ENCODE peak calls at places on chromosomes 4 and X, in eight cellular contexts. V, C, U, L, N, G, A and M are unnamed samples.

GRCh38 chr4:3660086-3660927 is 105.9 kb upstream of the ADRA2C start:
- DNase-seq in V (no peak), C (no peak), U (no peak), L (no peak), N (no peak), G (no peak), A (no peak), M (no peak)

GRCh38 chrX:130264573-130264972 is 4.1 kb downstream of the ZNF280C start:
- DNase-seq in V (no peak), C (no peak), U (peak; percentile 15), L (no peak), N (no peak), G (no peak), A (no peak), M (no peak)

GRCh38 chr4:136526517-136526916 is 1005.8 kb downstream of the PCDH18 start:
- DNase-seq in V (peak; percentile 62), C (no peak), U (no peak), L (no peak), N (no peak), G (no peak), A (no peak), M (no peak)

GRCh38 chr4:149718500-149718899 is 97.1 kb downstream of the IQCM start:
- DNase-seq in V (no peak), C (peak; percentile 23), U (no peak), L (no peak), N (no peak), G (no peak), A (no peak), M (no peak)

GRCh38 chrX:645024-645376 is 14.4 kb downstream of the SHOX start:
- DNase-seq in V (no peak), C (no peak), U (no peak), L (no peak), N (no peak), G (no peak), A (no peak), M (no peak)

GRCh38 chr4:11151500-11151899 is 277.2 kb downstream of the HS3ST1 start:
- DNase-seq in V (no peak), C (no peak), U (no peak), L (no peak), N (no peak), G (no peak), A (no peak), M (no peak)

GRCh38 chr4:38144029-38144428 is 183.8 kb downstream of the PTTG2 start:
- DNase-seq in V (no peak), C (no peak), U (no peak), L (no peak), N (no peak), G (no peak), A (no peak), M (no peak)

GRCh38 chrX:49066278-49066677 is 7.5 kb downstream of the CCDC120 start:
- DNase-seq in V (no peak), C (no peak), U (no peak), L (no peak), N (no peak), G (no peak), A (no peak), M (no peak)

GRCh38 chr4:187167126-187167525 is 443.5 kb upstream of the FAT1 start:
- DNase-seq in V (no peak), C (no peak), U (no peak), L (peak; percentile 59), N (no peak), G (no peak), A (no peak), M (no peak)

GRCh38 chr4:37389967-37390580 is 145.5 kb downstream of the NWD2 start:
- DNase-seq in V (peak; percentile 61), C (no peak), U (peak; percentile 85), L (no peak), N (peak; percentile 2), G (peak; percentile 64), A (no peak), M (no peak)

GRCh38 chr4:152678841-152679240 is 956 bp downstream of the TMEM154 start:
- DNase-seq in V (no peak), C (no peak), U (no peak), L (no peak), N (no peak), G (no peak), A (no peak), M (no peak)

GRCh38 chr4:14130551-14130950 is 503.0 kb upstream of the BOD1L1 start:
- DNase-seq in V (no peak), C (no peak), U (no peak), L (no peak), N (no peak), G (peak; percentile 21), A (no peak), M (no peak)

GRCh38 chrX:103398321-103398937 is 22.1 kb downstream of the BEX3 start:
- DNase-seq in V (peak; percentile 73), C (no peak), U (peak; percentile 74), L (no peak), N (peak; percentile 11), G (peak; percentile 64), A (no peak), M (no peak)

GRCh38 chr4:186979966-186980745 is 256.5 kb upstream of the FAT1 start:
- DNase-seq in V (no peak), C (no peak), U (no peak), L (no peak), N (no peak), G (peak; percentile 75), A (no peak), M (no peak)

GRCh38 chr4:140653718-140654515 is 85.2 kb upstream of the UCP1 start:
- DNase-seq in V (peak; percentile 20), C (no peak), U (no peak), L (no peak), N (no peak), G (peak; percentile 64), A (no peak), M (no peak)

GRCh38 chrX:108322243-108322642 is 116.0 kb downstream of the COL4A6 start:
- DNase-seq in V (no peak), C (no peak), U (no peak), L (no peak), N (no peak), G (no peak), A (no peak), M (no peak)

GRCh38 chrX:134990475-134991473 is at the start of gene SMIM10:
- DNase-seq in V (peak; percentile 52), C (peak; percentile 86), U (no peak), L (peak; percentile 55), N (no peak), G (no peak), A (peak; percentile 71), M (peak; percentile 58)

GRCh38 chr4:144611850-144612249 is 34.1 kb upstream of the HHIP start:
- DNase-seq in V (peak; percentile 36), C (no peak), U (peak; percentile 12), L (no peak), N (peak; percentile 6), G (peak; percentile 29), A (no peak), M (no peak)

GRCh38 chrX:150690126-150690525 is 3.1 kb upstream of the MTMR1 start:
- DNase-seq in V (no peak), C (peak; percentile 77), U (peak; percentile 95), L (no peak), N (no peak), G (peak; percentile 45), A (no peak), M (no peak)

GRCh38 chr4:41418444-41418843 is 119.5 kb upstream of the LIMCH1 start:
- DNase-seq in V (no peak), C (peak; percentile 73), U (peak; percentile 24), L (no peak), N (no peak), G (no peak), A (no peak), M (peak; percentile 51)

GRCh38 chr4:95093936-95094929 is 336.5 kb downstream of the BMPR1B start:
- DNase-seq in V (no peak), C (no peak), U (peak; percentile 70), L (no peak), N (no peak), G (no peak), A (no peak), M (no peak)

GRCh38 chr4:95095352-95095974 is 337.7 kb downstream of the BMPR1B start:
- DNase-seq in V (peak; percentile 58), C (no peak), U (peak; percentile 71), L (no peak), N (no peak), G (peak; percentile 63), A (no peak), M (no peak)

GRCh38 chr4:95091272-95091671 is 333.5 kb downstream of the BMPR1B start:
- DNase-seq in V (no peak), C (no peak), U (no peak), L (no peak), N (no peak), G (no peak), A (no peak), M (no peak)

GRCh38 chr4:95093460-95093859 is 335.7 kb downstream of the BMPR1B start:
- DNase-seq in V (no peak), C (no peak), U (no peak), L (no peak), N (no peak), G (no peak), A (no peak), M (no peak)

GRCh38 chr4:95092762-95093161 is 335.0 kb downstream of the BMPR1B start:
- DNase-seq in V (peak; percentile 42), C (no peak), U (peak; percentile 57), L (no peak), N (no peak), G (peak; percentile 50), A (no peak), M (no peak)
- H3K4me1 ChIP-seq in V (no peaks in the 10 kb centered on the region), C (no peaks in the 10 kb centered on the region), U (peaks cover 61% of the 10 kb centered on the region), L (peaks cover 7% of the 10 kb centered on the region), N (peaks cover 72% of the 10 kb centered on the region), G (peaks cover 26% of the 10 kb centered on the region), A (no peaks in the 10 kb centered on the region), M (no peaks in the 10 kb centered on the region)

DNA sequence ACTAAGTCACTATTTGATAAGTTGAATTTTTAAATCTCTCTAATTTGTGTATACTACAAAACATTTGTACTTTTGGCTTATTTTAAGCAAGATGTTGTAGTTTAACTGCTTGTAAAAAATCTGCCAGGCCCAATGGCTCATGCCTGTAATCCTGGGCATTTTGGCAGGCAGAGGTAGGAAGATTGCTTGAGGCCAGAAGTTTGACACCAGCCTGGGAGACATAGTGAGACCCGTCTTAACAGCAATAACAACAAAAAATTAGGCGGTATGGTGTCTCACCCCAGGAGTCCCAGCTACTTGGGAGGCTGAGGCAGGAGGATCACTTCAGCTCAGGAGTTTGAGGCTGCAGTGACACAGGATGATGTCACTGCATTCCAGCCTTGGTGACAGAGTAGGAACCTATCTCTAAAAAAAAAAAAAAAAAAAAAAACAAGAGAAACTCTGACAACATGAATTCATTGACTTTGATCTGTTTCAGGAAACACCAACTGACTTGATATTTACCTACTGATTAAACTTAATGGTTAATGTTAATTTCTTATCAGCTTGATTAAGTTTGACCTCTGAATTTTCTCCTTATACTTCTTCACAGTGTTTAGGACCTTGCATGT is 8.9 kb downstream of the FHIP1A start:
- DNase-seq in V (no peak), C (no peak), U (peak; percentile 48), L (no peak), N (no peak), G (no peak), A (no peak), M (no peak)
- H3K4me1 ChIP-seq in V (peaks cover 43% of the 10 kb centered on the region), C (no peaks in the 10 kb centered on the region), U (peaks cover 56% of the 10 kb centered on the region), L (peaks cover 13% of the 10 kb centered on the region), N (peaks cover 11% of the 10 kb centered on the region), G (no peaks in the 10 kb centered on the region), A (no peaks in the 10 kb centered on the region), M (no peaks in the 10 kb centered on the region)

GRCh38 chr4:76306882-76307669 is 543 bp downstream of the STBD1 start:
- DNase-seq in V (peak; percentile 19), C (peak; percentile 72), U (peak; percentile 49), L (peak; percentile 68), N (peak; percentile 48), G (peak; percentile 1), A (peak; percentile 78), M (peak; percentile 78)
- H3K4me1 ChIP-seq in V (peaks cover 6% of the 10 kb centered on the region), C (peaks cover 3% of the 10 kb centered on the region), U (peaks cover 22% of the 10 kb centered on the region), L (peaks cover 63% of the 10 kb centered on the region), N (peaks cover 21% of the 10 kb centered on the region), G (no peaks in the 10 kb centered on the region), A (peaks cover 26% of the 10 kb centered on the region), M (no peaks in the 10 kb centered on the region)

GRCh38 chr4:119039160-119039559 is 96.5 kb upstream of the MYOZ2 start:
- DNase-seq in V (no peak), C (no peak), U (no peak), L (no peak), N (no peak), G (no peak), A (no peak), M (no peak)
- H3K4me1 ChIP-seq in V (peaks cover 11% of the 10 kb centered on the region), C (peaks cover 20% of the 10 kb centered on the region), U (peaks cover 4% of the 10 kb centered on the region), L (peaks cover 56% of the 10 kb centered on the region), N (peaks cover 58% of the 10 kb centered on the region), G (no peaks in the 10 kb centered on the region), A (peaks cover 30% of the 10 kb centered on the region), M (no peaks in the 10 kb centered on the region)